ENCODE peak calls at places on chromosome 19, in four cellular contexts. I is small intestine, L is skeletal muscle cell, T is HEK293T. A is an unnamed sample.

GRCh38 chr19:40262422-40262821 is 22.7 kb downstream of the AKT2 start:
- DNase-seq in I (no peak), L (no peak), T (no peak), A (no peak)

GRCh38 chr19:38653028-38653571 is 5.7 kb downstream of the ACTN4 start:
- DNase-seq in L (no peak), T (no peak), I (peak), A (peak)

GRCh38 chr19:37243206-37243632 is 25.2 kb downstream of the ZNF383 start:
- DNase-seq in L (no peak), T (no peak), I (no peak), A (no peak)

GRCh38 chr19:40791349-40791748 is 7.6 kb upstream of the EGLN2 start:
- DNase-seq in L (no peak), I (no peak), T (no peak), A (no peak)

GRCh38 chr19:1483067-1483978 is 4.3 kb upstream of the C19orf25 start:
- DNase-seq in T (no peak), L (no peak), I (no peak), A (no peak)

GRCh38 chr19:2084993-2085720 is 11.0 kb downstream of the MOB3A start:
- DNase-seq in I (peak), L (no peak), T (no peak), A (peak)

GRCh38 chr19:19554074-19555023 is 16.3 kb downstream of the CILP2 start:
- DNase-seq in T (peak), L (no peak), I (peak), A (peak)

GRCh38 chr19:21492932-21493906 is 12.2 kb upstream of the ZNF429 start:
- DNase-seq in L (no peak), T (no peak), I (no peak), A (no peak)

GRCh38 chr19:47111081-47111589 is 2.4 kb downstream of the ZC3H4 start:
- DNase-seq in I (peak), T (peak), L (no peak), A (peak)

GRCh38 chr19:48967346-48968178 is 2.5 kb downstream of the FTL start:
- DNase-seq in T (no peak), L (no peak), I (no peak), A (peak)

GRCh38 chr19:38977445-38978314 is 2.1 kb upstream of the FBXO17 start:
- DNase-seq in I (no peak), L (no peak), T (no peak), A (no peak)

GRCh38 chr19:2933490-2933910 is 11.3 kb downstream of the ZNF77 start:
- DNase-seq in I (no peak), L (no peak), T (no peak), A (no peak)

GRCh38 chr19:15555759-15556633 is 47.7 kb downstream of the CYP4F22 start:
- DNase-seq in L (peak), I (peak), T (peak), A (peak)

GRCh38 chr19:5193192-5193591 is 147.4 kb downstream of the PTPRS start:
- DNase-seq in I (no peak), L (no peak), T (no peak), A (no peak)

GRCh38 chr19:18502633-18503294 is 19.1 kb downstream of the ELL start:
- DNase-seq in L (no peak), I (no peak), T (no peak), A (peak)

GRCh38 chr19:46426506-46427162 is 2.1 kb downstream of the PNMA8C start:
- DNase-seq in T (no peak), L (no peak), I (no peak), A (peak)

GRCh38 chr19:48842744-48843162 is 6.5 kb upstream of the HSD17B14 start:
- DNase-seq in T (peak), L (no peak), I (peak), A (peak)

GRCh38 chr19:38233740-38234251 is 9.8 kb upstream of the DPF1 start:
- DNase-seq in T (peak), I (peak), L (no peak), A (peak)

GRCh38 chr19:4343056-4343844 is at the start of gene MPND:
- DNase-seq in T (peak), L (peak), I (peak), A (peak)

GRCh38 chr19:55474269-55475265 is 1.9 kb upstream of the ZNF628 start:
- DNase-seq in I (no peak), L (no peak), T (no peak), A (no peak)

GRCh38 chr19:54469496-54469934 is 3.6 kb downstream of the CDC42EP5 start:
- DNase-seq in T (no peak), I (peak), L (no peak), A (peak)

GRCh38 chr19:10553087-10553667 is 9.5 kb downstream of the ATG4D start:
- DNase-seq in L (no peak), T (no peak), I (no peak), A (no peak)

GRCh38 chr19:1068111-1069001 is 1.4 kb downstream of the ARHGAP45 start:
- DNase-seq in T (no peak), L (no peak), I (no peak), A (peak)

GRCh38 chr19:42553292-42554045 is 25.2 kb upstream of the CEACAM1 start:
- DNase-seq in T (no peak), L (peak), I (no peak), A (no peak)